ENCODE peak calls at places on chromosomes 5 and 9, in five cellular contexts. V is adrenal gland, I is aorta, S is AG04450, G is psoas muscle. K is an unnamed sample. For H3K9me3, the result is how much of the 10 kb centered on the place peaks cover.

GRCh38 chr9:15219511-15219910 is 87.5 kb downstream of the TTC39B start:
- DNase-seq in I (no peak), S (no peak), G (no peak), V (no peak), K (no peak)

GRCh38 chr9:112819635-112820496 is 69.3 kb downstream of the SNX30 start:
- DNase-seq in S (peak), I (peak), G (peak), V (peak), K (no peak)

GRCh38 chr5:9212605-9213004 is 333.3 kb downstream of the SEMA5A start:
- DNase-seq in V (no peak), S (no peak), I (no peak), G (no peak), K (no peak)

GRCh38 chr5:145660897-145661650 is 174.1 kb downstream of the PRELID2 start:
- DNase-seq in I (no peak), G (no peak), V (no peak), S (no peak), K (no peak)

GRCh38 chr5:172832383-172833315 is 1.4 kb upstream of the ERGIC1 start:
- DNase-seq in S (no peak), I (no peak), V (peak), G (no peak), K (no peak)

GRCh38 chr9:38036359-38037084 is 32.5 kb downstream of the SHB start:
- DNase-seq in S (no peak), V (no peak), G (peak), I (peak), K (no peak)

GRCh38 chr5:179430256-179431175 is 85.3 kb upstream of the ADAMTS2 start:
- DNase-seq in I (no peak), V (no peak), S (no peak), G (no peak), K (no peak)

GRCh38 chr5:84228266-84228665 is 156.4 kb downstream of the EDIL3 start:
- DNase-seq in V (no peak), I (no peak), G (no peak), S (no peak), K (no peak)

DNA sequence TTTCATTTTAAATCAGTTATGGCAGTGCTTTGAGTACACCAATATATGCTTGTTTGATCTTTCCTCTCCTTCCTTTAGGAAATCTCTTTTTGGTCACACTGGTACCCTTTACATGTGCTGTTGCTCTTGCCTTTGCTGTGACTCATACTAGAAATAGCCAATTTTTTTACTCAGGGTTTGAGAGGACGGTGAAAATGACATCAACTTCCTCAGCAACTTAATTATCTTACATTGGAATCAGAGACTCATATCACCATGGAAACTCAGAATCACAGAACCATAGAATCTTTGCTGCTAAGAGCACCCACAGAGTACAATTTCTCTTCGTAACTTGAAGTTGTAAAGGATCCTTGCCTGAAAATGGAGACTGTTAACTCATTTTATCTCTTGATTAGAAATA is 13.8 kb upstream of the ZNF300 start:
- DNase-seq in V (no peak), G (no peak), S (no peak), I (no peak), K (no peak)
- H3K9me3 ChIP-seq in V (under half), G (half or more), S (under half), I (under half), K (under half)

DNA sequence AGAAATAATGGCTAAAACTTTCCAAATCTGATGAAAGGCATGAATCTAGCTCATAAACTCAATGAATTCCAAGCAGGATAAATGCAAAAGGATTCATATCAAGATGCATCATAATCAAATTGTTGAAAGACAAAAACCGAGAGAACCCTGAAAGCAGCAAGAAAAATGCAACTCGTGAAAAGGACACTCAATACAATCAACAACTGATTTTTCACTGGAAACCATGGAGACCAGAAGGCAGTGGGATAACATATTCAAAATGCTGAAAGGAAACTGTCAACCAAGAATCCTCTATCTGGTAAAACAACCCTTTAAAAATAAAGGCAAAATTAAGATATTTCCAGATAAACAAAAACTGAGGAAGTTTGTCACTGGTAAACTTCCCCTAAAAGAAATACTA is 9.5 kb downstream of the FBXL17 start:
- DNase-seq in I (no peak), V (no peak), G (no peak), S (no peak), K (no peak)
- H3K9me3 ChIP-seq in I (under half), V (under half), G (under half), S (under half), K (under half)

DNA sequence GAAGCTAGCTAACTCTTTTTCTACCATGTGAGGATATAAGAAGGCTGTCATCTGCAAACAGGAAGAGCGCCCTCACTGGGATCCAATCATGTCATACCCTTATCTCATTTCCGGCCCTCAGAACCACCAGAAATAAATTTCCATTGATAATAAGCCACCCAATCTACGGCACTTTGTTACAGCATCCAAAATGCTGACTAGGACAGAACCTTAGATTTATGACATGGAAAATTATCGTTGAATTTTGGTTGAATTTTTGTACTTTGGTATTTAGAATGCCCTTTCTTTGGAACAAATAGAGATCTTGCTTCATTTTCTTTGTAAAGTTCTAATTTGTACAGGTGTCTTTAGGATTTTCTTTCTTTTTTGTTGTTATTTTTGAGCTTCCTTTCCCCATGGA is 53.3 kb upstream of the CYLC2 start:
- DNase-seq in S (no peak), I (no peak), V (no peak), G (no peak), K (no peak)
- H3K9me3 ChIP-seq in S (under half), I (under half), V (under half), G (under half), K (under half)

GRCh38 chr9:11148189-11148588 is 535.4 kb upstream of the PTPRD start:
- DNase-seq in G (no peak), I (no peak), V (no peak), S (no peak), K (no peak)
- H3K9me3 ChIP-seq in G (under half), I (under half), V (under half), S (under half), K (under half)

GRCh38 chr5:176420972-176421544 is 4.7 kb upstream of the CLTB start:
- DNase-seq in S (no peak), V (no peak), G (no peak), I (no peak), K (no peak)
- H3K9me3 ChIP-seq in S (under half), V (under half), G (under half), I (under half), K (under half)

DNA sequence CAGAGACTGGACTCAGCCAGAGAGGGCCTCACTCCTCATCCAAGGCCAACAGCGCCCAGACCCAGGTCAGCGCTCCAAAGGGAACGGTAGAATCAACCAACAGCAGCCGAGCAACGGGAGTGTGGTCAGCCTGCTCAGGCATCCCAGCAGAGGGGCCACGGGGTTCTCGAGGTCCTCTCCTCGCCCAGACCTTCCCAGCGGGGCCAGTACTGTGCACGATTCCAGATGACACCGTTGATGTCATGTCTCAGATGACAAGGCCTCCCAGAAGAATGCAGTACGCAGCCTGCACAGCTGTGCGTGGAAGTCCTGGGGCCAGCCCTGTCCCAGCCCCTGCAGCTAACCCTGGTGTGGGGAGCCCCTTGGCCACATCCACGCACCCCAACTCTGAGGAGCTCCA is 141.0 kb upstream of the PPP1R26 start:
- DNase-seq in G (no peak), S (no peak), I (no peak), V (no peak), K (no peak)
- H3K9me3 ChIP-seq in G (under half), S (under half), I (under half), V (under half), K (under half)

GRCh38 chr9:92850898-92851297 is 26.9 kb downstream of the ZNF484 start:
- DNase-seq in I (no peak), V (no peak), G (no peak), S (no peak), K (no peak)

DNA sequence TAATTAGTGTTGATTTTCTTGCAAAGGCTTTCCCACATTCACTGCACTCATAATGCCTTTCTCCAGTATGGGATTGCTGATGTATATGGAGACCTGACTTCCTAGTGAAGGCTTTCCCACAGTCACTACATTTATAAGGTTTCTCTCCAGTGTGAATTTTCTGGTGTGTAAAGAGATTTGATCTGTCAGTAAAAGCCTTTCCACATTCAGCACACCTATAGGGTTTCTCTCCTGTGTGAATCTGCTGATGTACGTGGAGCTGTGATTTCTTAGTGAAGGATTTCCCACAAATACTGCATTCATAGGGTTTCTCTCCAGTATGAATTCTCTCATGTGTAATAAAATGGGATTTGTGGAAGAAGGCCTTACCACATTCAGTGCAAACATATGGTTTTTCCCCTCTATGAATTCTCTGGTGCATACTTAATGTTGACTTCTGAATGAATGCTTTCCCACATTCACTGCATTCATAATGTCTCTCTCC is 31.1 kb downstream of the ZNF484 start:
- DNase-seq in S (no peak), I (no peak), G (no peak), V (no peak), K (no peak)
- H3K9me3 ChIP-seq in S (under half), I (under half), G (half or more), V (half or more), K (half or more)

GRCh38 chr9:40913928-40914673 is 214.4 kb downstream of the FOXD4L6 start:
- DNase-seq in V (no peak), S (no peak), I (no peak), G (no peak), K (no peak)

GRCh38 chr9:40913096-40913719 is 215.3 kb downstream of the FOXD4L6 start:
- DNase-seq in G (no peak), S (no peak), I (no peak), V (no peak), K (no peak)

GRCh38 chr9:40914772-40915659 is 213.5 kb downstream of the FOXD4L6 start:
- DNase-seq in V (no peak), G (no peak), I (no peak), S (no peak), K (no peak)

GRCh38 chr9:40909821-40910220 is 218.7 kb downstream of the FOXD4L6 start:
- DNase-seq in I (no peak), G (no peak), V (no peak), S (no peak), K (no peak)

DNA sequence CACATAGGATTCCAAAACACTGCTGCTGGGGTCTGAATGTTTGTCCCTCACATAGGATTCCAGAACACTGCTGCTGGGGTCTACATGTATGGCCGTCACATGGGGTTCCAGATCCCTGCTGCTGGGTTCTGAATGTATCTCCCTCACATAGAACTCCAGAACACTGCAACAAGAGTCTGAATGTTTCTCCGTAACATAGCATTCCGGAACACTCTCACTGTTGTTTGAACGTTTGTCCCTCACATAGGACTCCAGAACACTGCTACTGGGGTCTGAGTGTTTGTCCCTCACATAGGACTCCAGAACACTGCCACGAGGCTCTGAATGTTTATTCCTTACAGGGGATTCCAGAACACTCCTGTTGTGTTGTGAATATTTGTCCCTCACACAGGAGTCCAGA is 216.8 kb downstream of the FOXD4L6 start:
- DNase-seq in I (no peak), S (no peak), V (no peak), G (no peak), K (no peak)
- H3K9me3 ChIP-seq in I (half or more), S (half or more), V (half or more), G (half or more), K (half or more)

GRCh38 chr5:138233280-138233679 is 20.2 kb upstream of the CDC23 start:
- DNase-seq in S (no peak), I (no peak), G (no peak), V (no peak), K (no peak)
- H3K9me3 ChIP-seq in S (under half), I (under half), G (under half), V (under half), K (under half)

K was measured in CD4-positive, CD25-positive, alpha-beta regulatory T cell.